ENCODE peak calls at places on chromosomes 16 and 17, in eight cellular contexts. P is lower lobe of right lung, Z is fibroblast of the aortic adventitia, J is colonic mucosa, T is foreskin fibroblast, L is tibial nerve, X is cardiac muscle cell, Q is MM.1S. R is an unnamed sample.

GRCh38 chr16:69838417-69838990 is 76.4 kb downstream of the WWP2 start:
- DNase-seq in Q (no peak), Z (no peak), X (peak; percentile 10), L (no peak), T (no peak), J (peak; percentile 44), P (no peak), R (no peak)

GRCh38 chr17:82734987-82735866 is at the start of gene FN3K:
- DNase-seq in T (peak; percentile 80), J (peak; percentile 77), X (peak; percentile 79), L (peak; percentile 31), P (peak; percentile 81), Q (no peak), Z (peak; percentile 70), R (no peak)

GRCh38 chr17:79954281-79955166 is 81.1 kb downstream of the TBC1D16 start:
- DNase-seq in L (no peak), J (no peak), Z (no peak), P (peak; percentile 35), T (no peak), Q (no peak), X (no peak), R (peak; percentile 79)

GRCh38 chr16:11310997-11311561 is 29.9 kb upstream of the PRM1 start:
- DNase-seq in L (no peak), T (no peak), X (no peak), P (no peak), Z (no peak), Q (peak; percentile 89), J (no peak), R (no peak)

GRCh38 chr17:40422990-40423611 is 5.4 kb upstream of the TOP2A start:
- DNase-seq in Q (no peak), Z (no peak), J (no peak), P (no peak), L (no peak), X (no peak), T (no peak), R (no peak)

GRCh38 chr16:68113059-68113757 is 28.0 kb downstream of the NFATC3 start:
- DNase-seq in P (no peak), J (no peak), T (no peak), X (no peak), Z (no peak), L (no peak), Q (no peak), R (no peak)

GRCh38 chr17:78875738-78876597 is 27.0 kb downstream of the CEP295NL start:
- DNase-seq in L (no peak), J (no peak), T (peak; percentile 49), X (peak; percentile 41), P (no peak), Z (peak; percentile 26), Q (no peak), R (no peak)

GRCh38 chr17:17819561-17819995 is 17.2 kb downstream of the SREBF1 start:
- DNase-seq in T (peak; percentile 91), Q (no peak), P (peak; percentile 79), Z (peak; percentile 81), L (peak; percentile 55), X (peak; percentile 96), J (peak; percentile 78), R (no peak)

GRCh38 chr16:30948956-30949654 is at the start of gene ORAI3:
- DNase-seq in Q (peak; percentile 63), J (peak; percentile 83), X (peak; percentile 73), T (peak; percentile 88), L (peak; percentile 67), Z (peak; percentile 49), P (peak; percentile 91), R (peak; percentile 75)

GRCh38 chr16:30946671-30947532 is 2.0 kb upstream of the ORAI3 start:
- DNase-seq in Q (no peak), P (no peak), J (no peak), L (no peak), T (no peak), X (no peak), Z (no peak), R (peak; percentile 88)

GRCh38 chr16:30949655-30950515 is 1.0 kb downstream of the ORAI3 start:
- DNase-seq in L (peak; percentile 87), X (peak; percentile 82), P (peak; percentile 86), J (peak; percentile 90), Q (peak; percentile 58), Z (peak; percentile 89), T (peak; percentile 97), R (peak; percentile 93)

GRCh38 chr16:30948087-30948955 is 547 bp upstream of the ORAI3 start:
- DNase-seq in P (peak; percentile 82), T (peak; percentile 99), Q (no peak), X (peak; percentile 99), J (peak; percentile 89), Z (peak; percentile 98), L (peak; percentile 98), R (peak; percentile 96)

DNA sequence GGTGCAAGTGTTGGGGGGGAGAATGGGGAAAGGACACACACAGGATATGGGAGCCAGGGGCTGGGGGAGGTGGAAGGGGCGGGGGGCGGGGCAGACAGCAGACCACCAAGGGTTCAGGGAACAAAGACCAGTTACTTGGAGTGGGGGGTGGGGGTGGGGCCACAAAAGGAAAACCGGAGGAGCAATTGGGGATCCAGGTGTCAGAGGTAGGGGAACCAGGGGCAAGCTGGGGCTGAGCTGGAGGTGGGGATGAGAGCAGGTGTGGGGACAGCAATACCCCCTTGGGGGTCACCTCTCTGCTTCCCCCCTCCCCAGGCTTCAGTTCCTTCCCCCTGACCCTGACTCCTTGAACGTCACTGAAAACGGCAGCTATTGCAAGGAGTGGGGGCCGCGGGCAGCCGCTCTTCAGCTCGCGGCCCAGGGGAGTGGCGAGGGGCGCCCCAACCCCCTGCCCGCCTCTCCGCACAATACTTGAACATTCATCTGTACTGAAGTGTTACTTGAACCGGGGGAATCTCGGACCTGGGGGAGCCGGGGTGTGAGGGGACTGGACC is 1.3 kb upstream of the ORAI3 start:
- DNase-seq in Z (no peak), X (no peak), T (no peak), J (no peak), Q (no peak), L (no peak), P (no peak), R (no peak)
- H3K4me3 ChIP-seq in Z (no peak overlapping the region), X (peak overlapping the region; percentile 29), T (peak overlapping the region; percentile 94), J (no peak overlapping the region), Q (no peak overlapping the region), L (peak overlapping the region; percentile 56), P (peak overlapping the region; percentile 91), R (no peak overlapping the region)

DNA sequence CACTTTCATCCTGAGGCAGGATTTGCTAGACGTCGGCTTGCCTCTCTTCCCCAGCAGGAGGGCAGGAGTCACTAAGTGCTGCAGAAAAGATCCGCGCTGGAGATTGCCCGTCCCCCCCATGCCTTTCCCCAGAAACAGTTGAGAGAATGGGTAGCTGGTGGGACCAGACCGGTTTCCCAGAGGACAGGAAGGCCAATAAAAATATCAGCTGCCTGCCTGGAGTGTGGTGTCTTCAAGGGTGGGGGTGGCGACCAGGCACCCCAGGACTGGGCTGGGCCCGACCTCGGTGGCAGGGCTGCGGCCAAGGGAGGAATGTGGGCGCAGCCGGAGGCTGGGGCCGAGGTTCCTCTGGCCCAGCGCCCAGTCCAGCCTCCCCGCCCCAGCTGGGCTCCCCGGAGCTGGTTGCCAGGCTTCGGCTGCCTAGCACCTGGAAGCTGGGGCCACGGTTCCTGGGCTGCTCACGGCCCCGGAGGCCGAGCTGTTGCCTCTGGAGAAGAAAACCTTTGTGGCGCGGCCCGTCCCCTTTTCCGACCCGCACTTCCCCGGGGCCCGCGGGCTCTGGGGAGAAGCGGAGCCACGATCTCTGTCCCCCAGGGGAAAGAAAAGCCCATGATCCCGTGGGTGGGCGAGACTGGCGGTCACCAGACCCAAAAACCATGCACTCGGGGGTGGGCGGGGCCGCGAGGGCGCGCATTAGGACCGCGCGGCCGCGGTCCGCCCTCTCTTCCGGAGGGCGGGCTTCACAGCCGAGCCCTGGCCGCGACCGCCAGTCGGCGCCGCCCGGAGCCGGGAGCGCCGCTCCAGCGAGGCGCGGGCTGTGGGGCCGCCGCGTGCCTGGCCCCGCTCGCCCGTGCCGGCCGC is at the start of gene TRAF4:
- DNase-seq in P (peak; percentile 89), X (peak; percentile 87), L (peak; percentile 72), T (peak; percentile 94), Q (peak; percentile 87), Z (peak; percentile 84), J (peak; percentile 85), R (peak; percentile 69)
- TF ChIP-seq CTCF in P (peak; percentile 17), X (no peak), L (peak; percentile 38), T (peak; percentile 5), Q (no peak), Z (peak; percentile 27), J (no peak), R (no peak)

DNA sequence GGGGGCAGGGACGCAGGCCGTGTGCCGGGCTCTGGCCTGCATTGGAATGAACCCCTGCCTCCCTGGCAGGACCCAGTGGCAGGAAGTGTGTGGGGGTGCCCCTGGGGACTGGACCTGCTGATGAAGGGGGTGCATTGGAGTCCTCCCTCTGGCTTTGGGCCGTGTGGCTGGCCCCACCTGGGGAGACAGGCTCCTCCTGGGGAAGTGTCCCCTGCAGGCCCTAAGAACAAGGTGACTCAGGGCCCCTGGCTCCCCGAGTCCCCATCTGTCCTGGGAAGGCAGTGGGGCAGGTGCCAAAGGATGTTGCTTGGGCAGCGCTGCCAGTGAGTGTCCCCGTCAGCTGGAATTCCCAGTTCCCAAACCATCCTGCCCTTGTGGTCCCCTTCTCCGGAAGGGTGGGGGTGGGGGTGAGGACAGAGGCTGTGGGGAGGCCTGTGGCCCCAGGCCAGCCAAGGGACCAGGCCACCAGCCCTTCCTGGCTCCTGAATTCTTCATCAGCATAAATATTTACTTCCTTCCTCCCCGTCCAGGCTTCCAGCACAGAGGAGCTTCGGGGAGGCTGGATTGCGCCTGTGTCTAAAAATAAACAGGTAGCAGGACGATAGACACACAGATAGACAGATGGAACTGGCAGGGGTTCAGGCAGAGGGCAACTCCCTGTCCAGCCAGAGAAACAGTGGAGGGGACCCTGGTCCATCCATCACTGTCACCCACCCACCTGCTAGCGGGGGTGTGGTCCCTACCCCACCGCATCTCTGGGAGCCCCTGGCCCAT is 12.9 kb downstream of the GLIS2 start:
- DNase-seq in X (no peak), L (no peak), T (peak; percentile 28), J (no peak), Z (no peak), Q (no peak), P (no peak), R (no peak)
- H3K4me3 ChIP-seq in X (no peak overlapping the region), L (no peak overlapping the region), T (peak overlapping the region; percentile 41), J (peak overlapping the region; percentile 45), Z (peak overlapping the region; percentile 44), Q (no peak overlapping the region), P (peak overlapping the region; percentile 56), R (no peak overlapping the region)

GRCh38 chr17:62986549-62986948 is 20.5 kb downstream of the TANC2 start:
- DNase-seq in T (peak; percentile 23), L (no peak), J (no peak), Z (no peak), Q (no peak), X (no peak), P (no peak), R (no peak)

GRCh38 chr17:62984801-62985200 is 18.8 kb downstream of the TANC2 start:
- DNase-seq in Q (no peak), L (no peak), Z (no peak), T (no peak), P (no peak), X (no peak), J (no peak), R (no peak)

GRCh38 chr17:62981933-62982332 is 15.9 kb downstream of the TANC2 start:
- DNase-seq in Q (no peak), L (no peak), J (no peak), T (no peak), P (no peak), Z (no peak), X (no peak), R (no peak)

DNA sequence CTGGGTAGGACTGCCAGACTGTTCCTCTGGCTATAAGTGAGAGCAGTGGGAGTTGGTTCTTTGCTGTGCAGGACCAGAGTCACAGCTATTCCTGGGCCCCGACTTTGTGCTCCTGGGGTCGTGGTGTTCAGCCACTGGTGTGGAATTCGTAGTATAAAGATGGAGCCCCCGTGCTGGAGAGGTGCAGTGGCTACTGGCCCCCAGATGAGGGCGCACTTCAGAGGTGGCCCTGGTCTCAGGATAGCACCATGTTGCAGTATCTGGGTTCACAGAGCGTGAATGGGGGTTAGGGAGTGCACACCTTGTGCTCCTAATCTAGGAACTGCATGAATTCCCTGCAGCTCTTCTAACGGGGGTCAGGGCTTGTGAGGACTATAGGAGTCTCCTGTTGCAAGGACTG is 21.1 kb downstream of the TANC2 start:
- DNase-seq in L (no peak), X (no peak), P (no peak), Q (no peak), Z (no peak), J (no peak), T (no peak), R (no peak)
- TF ChIP-seq CTCF in L (no peak), X (peak; percentile 22), P (no peak), Q (peak; percentile 30), Z (no peak), J (no peak), T (peak; percentile 6), R (no peak)

R was measured in lower leg skin.